ENCODE peak calls at places on chromosome 3, in five cellular contexts. E is colonic mucosa, V is mesothelial cell of epicardium, Y is lower lobe of right lung, N is progenitor cell of endocrine pancreas. D is an unnamed sample.

GRCh38 chr3:126131881-126132750 is 48.2 kb upstream of the SLC41A3 start:
- DNase-seq in E (peak), N (no peak), Y (peak), V (no peak), D (peak)

GRCh38 chr3:49164983-49165720 is 979 bp downstream of the CCDC71 start:
- DNase-seq in N (no peak), V (no peak), Y (no peak), E (no peak), D (no peak)

GRCh38 chr3:23926736-23927135 is 9.8 kb downstream of the RPL15 start:
- DNase-seq in V (no peak), E (no peak), N (no peak), Y (no peak), D (no peak)

GRCh38 chr3:128083980-128084674 is 31.9 kb downstream of the SEC61A1 start:
- DNase-seq in N (no peak), V (no peak), Y (no peak), E (no peak), D (no peak)

GRCh38 chr3:153621988-153622387 is 460.0 kb downstream of the RAP2B start:
- DNase-seq in Y (no peak), N (no peak), V (no peak), E (no peak), D (no peak)

GRCh38 chr3:141690366-141691072 is 47.6 kb upstream of the RNF7 start:
- DNase-seq in E (no peak), Y (no peak), V (no peak), N (no peak), D (no peak)

GRCh38 chr3:184783309-184783708 is 28.7 kb upstream of the VPS8 start:
- DNase-seq in Y (no peak), N (no peak), V (no peak), E (no peak), D (no peak)

GRCh38 chr3:191154827-191155226 is 44.2 kb upstream of the OSTN start:
- DNase-seq in N (no peak), E (no peak), V (no peak), Y (no peak), D (no peak)

GRCh38 chr3:191329654-191330308 is 545 bp downstream of the UTS2B start:
- DNase-seq in Y (peak), V (peak), E (peak), N (peak), D (peak)

GRCh38 chr3:27712136-27713065 is 9.7 kb downstream of the EOMES start:
- DNase-seq in Y (peak), N (peak), E (peak), V (no peak), D (peak)

GRCh38 chr3:141881702-141882101 is 5.3 kb downstream of the ATP1B3 start:
- DNase-seq in N (no peak), Y (no peak), E (peak), V (no peak), D (no peak)

GRCh38 chr3:134373942-134374790 is at the start of gene AMOTL2:
- DNase-seq in V (peak), N (peak), Y (peak), E (peak), D (peak)

GRCh38 chr3:114447950-114448479 is 154.2 kb downstream of the TIGIT start:
- DNase-seq in N (no peak), E (no peak), V (no peak), Y (no peak), D (no peak)

GRCh38 chr3:38031022-38031994 is 1.9 kb upstream of the PLCD1 start:
- DNase-seq in N (no peak), V (no peak), Y (peak), E (peak), D (no peak)

GRCh38 chr3:30810617-30811016 is 83.8 kb downstream of the GADL1 start:
- DNase-seq in V (no peak), N (no peak), E (no peak), Y (no peak), D (no peak)

GRCh38 chr3:193190387-193190786 is 50.6 kb upstream of the PLAAT1 start:
- DNase-seq in N (no peak), V (no peak), E (peak), Y (no peak), D (no peak)

GRCh38 chr3:192637803-192638202 is 89.5 kb downstream of the FGF12 start:
- DNase-seq in V (no peak), N (no peak), E (no peak), Y (no peak), D (no peak)

GRCh38 chr3:149224736-149225594 is 3.3 kb upstream of the CP start:
- DNase-seq in E (no peak), V (no peak), Y (no peak), N (no peak), D (no peak)

GRCh38 chr3:39809995-39810595 is 686 bp downstream of the MYRIP start:
- DNase-seq in N (no peak), V (no peak), E (no peak), Y (no peak), D (no peak)

GRCh38 chr3:195181781-195182469 is 89.0 kb downstream of the XXYLT1 start:
- DNase-seq in N (no peak), E (no peak), Y (no peak), V (no peak), D (no peak)

GRCh38 chr3:159989973-159990846 is 1.6 kb downstream of the IL12A start:
- DNase-seq in E (no peak), V (no peak), N (no peak), Y (no peak), D (no peak)

GRCh38 chr3:193746832-193747231 is 153.8 kb downstream of the OPA1 start:
- DNase-seq in Y (no peak), E (no peak), V (no peak), N (no peak), D (no peak)

GRCh38 chr3:101270158-101270557 is 50.2 kb downstream of the IMPG2 start:
- DNase-seq in E (no peak), N (no peak), Y (peak), V (no peak), D (no peak)

GRCh38 chr3:146468234-146468931 is 978 bp downstream of the PLSCR2 start:
- DNase-seq in N (no peak), V (no peak), Y (no peak), E (peak), D (no peak)

GRCh38 chr3:45064512-45065372 is 38.6 kb downstream of the CLEC3B start:
- DNase-seq in N (no peak), Y (peak), E (peak), V (no peak), D (no peak)

GRCh38 chr3:101950510-101950909 is 101.2 kb downstream of the NFKBIZ start:
- DNase-seq in N (no peak), Y (no peak), V (no peak), E (no peak), D (no peak)

GRCh38 chr3:55912880-55913279 is 425.8 kb upstream of the WNT5A start:
- DNase-seq in E (no peak), V (no peak), N (no peak), Y (no peak), D (no peak)

DNA sequence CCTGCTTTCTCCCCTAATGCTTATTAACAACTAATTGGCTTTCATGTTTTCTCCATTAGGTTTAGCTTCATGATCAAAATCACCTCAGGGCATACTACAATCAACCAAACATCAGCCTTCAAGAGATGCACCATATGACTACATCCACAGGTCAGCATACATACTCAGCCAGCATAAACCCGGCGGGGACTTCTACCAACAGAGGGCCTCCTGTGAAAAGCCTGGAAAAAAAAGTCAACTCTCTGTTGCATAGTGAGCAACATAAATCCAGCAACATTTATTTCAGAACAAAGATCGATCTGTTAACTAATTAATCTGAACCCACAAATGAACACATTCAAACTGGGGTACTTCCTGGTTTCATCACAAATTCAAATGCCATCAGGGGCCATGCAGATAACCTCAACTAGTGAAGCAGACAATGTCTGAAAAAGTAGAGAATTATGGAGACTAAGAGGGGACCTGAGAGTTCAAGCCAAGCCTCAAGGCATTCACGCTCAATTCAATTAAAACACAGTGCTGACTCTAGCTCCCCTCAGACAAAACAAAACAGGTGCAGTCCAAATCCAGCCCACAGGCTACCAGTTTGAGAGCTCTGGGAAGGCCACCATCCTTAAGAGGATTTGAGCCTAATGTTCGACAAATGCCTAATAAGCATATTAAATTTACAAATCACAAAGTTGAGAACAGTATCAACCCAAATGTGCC is 124.5 kb downstream of the MAGI1 start:
- DNase-seq in E (no peak), N (no peak), Y (no peak), V (no peak), D (no peak)
- TF ChIP-seq CTCF in E (no peak), N (peak), Y (no peak), V (no peak), D (no peak)

GRCh38 chr3:50655009-50655830 is 19.5 kb upstream of the DOCK3 start:
- DNase-seq in V (no peak), E (no peak), Y (no peak), N (no peak), D (no peak)

GRCh38 chr3:50654196-50654595 is 20.5 kb upstream of the DOCK3 start:
- DNase-seq in V (no peak), E (no peak), Y (no peak), N (no peak), D (no peak)

GRCh38 chr3:50651875-50652529 is 22.7 kb upstream of the DOCK3 start:
- DNase-seq in N (no peak), V (no peak), E (no peak), Y (no peak), D (no peak)

GRCh38 chr3:50651445-50651844 is 23.3 kb upstream of the DOCK3 start:
- DNase-seq in E (no peak), N (no peak), V (no peak), Y (no peak), D (no peak)

DNA sequence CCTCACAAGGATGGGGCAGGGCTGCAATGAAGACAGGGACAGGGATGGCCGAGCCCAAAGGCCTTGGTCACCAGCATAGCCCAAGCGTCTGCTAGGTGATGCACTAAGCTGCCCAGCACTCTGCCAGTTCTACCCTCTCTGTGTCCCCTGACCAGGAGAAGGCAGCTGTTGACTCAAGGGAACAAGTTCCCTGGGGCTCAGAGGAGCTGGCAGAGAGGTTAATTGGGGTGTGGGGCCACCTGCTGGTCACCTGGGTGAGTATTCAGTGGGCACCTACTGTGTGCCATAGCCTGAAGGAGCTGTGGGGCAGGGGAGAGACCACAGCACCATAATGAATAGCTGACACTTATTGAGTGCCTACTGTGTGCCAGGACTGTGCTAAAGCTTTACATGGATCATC is 22.0 kb upstream of the DOCK3 start:
- DNase-seq in N (no peak), V (no peak), E (peak), Y (no peak), D (no peak)
- TF ChIP-seq CTCF in N (peak), V (no peak), E (no peak), Y (peak), D (peak)

DNA sequence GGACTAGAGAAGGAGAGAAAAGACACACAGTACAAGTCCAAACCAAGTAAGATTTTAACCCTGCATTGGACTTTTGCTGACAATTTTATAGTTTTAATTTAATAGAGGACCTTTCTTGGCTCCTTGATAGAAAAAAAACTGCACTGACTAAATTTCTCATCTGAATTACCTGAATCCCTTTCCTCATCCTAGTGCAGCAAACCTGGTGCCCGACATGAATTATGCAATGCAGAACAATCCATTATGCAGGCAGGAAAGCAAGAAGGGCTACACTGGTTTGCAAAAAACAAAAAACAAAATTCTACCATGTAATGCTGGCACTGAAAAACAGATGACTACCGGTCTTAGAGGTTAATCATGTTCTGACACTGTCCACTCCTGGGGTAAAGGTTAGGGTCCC is 15.5 kb downstream of the MAGI1 start:
- DNase-seq in Y (no peak), V (no peak), E (no peak), N (no peak), D (no peak)
- TF ChIP-seq CTCF in Y (no peak), V (no peak), E (no peak), N (no peak), D (no peak)

GRCh38 chr3:122952509-122952908 is 75.1 kb downstream of the SEMA5B start:
- DNase-seq in V (no peak), E (no peak), Y (no peak), N (no peak), D (no peak)
- TF ChIP-seq CTCF in V (no peak), E (no peak), Y (no peak), N (no peak), D (no peak)

GRCh38 chr3:11655188-11655928 is 11.6 kb upstream of the VGLL4 start:
- DNase-seq in E (no peak), N (no peak), V (no peak), Y (no peak), D (no peak)
- TF ChIP-seq CTCF in E (no peak), N (peak), V (no peak), Y (peak), D (peak)

GRCh38 chr3:173538410-173538809 is 140.9 kb downstream of the NLGN1 start:
- DNase-seq in Y (no peak), E (no peak), N (no peak), V (no peak), D (no peak)
- TF ChIP-seq CTCF in Y (no peak), E (no peak), N (no peak), V (peak), D (peak)

DNA sequence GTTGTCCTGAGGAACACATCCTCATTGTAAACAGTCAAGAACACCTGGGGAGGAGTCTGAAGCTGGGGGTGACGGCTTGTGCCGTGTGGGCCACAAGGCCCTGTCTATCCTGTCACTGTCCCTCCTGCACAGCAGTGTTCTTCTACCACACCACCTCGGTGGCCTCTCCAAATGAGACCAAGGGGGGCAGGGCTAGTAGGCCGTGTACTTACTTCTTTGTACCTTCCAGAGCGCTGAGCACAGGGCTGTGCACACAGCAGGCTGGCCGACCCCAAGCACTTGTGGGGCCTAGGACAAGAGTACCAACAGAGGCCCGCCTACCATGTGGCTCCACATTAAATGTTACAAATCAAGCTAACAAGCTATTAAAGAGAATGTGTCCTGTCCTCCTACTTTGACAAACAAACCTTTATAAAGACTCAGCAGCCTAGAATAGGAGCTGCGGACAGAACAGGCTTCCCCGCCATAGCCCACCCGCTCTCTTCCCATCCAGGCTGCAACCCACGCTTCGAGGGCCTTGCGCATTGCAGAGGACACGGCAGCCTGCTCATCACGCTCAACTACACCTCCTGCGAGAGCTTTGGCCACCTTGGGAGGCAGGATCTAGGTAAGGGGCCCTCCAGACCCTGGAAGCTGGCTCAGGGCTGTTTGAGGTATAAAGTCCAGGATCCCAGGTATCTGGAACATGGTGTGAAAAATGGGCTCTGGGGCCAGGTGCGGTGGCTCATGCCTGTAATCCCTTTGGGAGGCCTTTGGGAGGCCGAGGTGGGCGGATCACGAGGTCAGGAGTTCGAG is 30.5 kb downstream of the MELTF start:
- DNase-seq in E (no peak), Y (no peak), N (no peak), V (no peak), D (no peak)
- TF ChIP-seq CTCF in E (no peak), Y (no peak), N (no peak), V (no peak), D (no peak)

DNA sequence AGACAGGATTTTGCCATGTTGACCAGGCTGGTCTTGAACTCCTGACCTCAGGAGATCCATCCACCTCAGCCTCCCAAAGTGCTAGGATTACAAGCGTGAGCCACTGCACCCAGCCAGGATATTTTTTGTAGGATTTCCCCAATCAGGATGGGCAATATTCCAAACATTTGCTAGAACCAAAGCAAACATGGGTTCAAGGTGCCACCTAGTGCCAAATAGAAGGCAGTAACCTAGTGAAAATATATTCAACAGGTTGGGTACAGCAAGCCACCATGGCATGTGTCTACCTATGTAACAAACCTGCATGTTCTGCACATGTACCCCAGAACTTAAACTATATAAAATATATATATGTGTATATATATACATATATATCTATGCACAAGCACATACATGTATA is 185.9 kb upstream of the CADM2 start:
- DNase-seq in V (no peak), E (no peak), N (no peak), Y (no peak), D (no peak)
- TF ChIP-seq CTCF in V (no peak), E (no peak), N (no peak), Y (peak), D (peak)